ENCODE peak calls at places on chromosomes 6 and 20, in four cellular contexts. X is testis, L is neural progenitor cell, R is tibial artery. O is an unnamed sample.
A peak's percentile ranks its signal among the peaks of the same experiment; 100 is the strongest.

GRCh38 chr20:17749979-17750721 is 50.4 kb downstream of the BANF2 start:
- DNase-seq in X (no peak), L (peak; percentile 9), R (peak; percentile 67), O (no peak)

GRCh38 chr6:89679215-89680120 is 40.9 kb upstream of the LYRM2 start:
- DNase-seq in R (no peak), L (no peak), X (no peak), O (no peak)

GRCh38 chr6:132972971-132973370 is 158.6 kb downstream of the RPS12 start:
- DNase-seq in X (no peak), L (no peak), R (no peak), O (no peak)

GRCh38 chr6:68777956-68778355 is 142.9 kb downstream of the ADGRB3 start:
- DNase-seq in X (no peak), L (no peak), R (no peak), O (no peak)

GRCh38 chr6:17305219-17306001 is 24.2 kb downstream of the RBM24 start:
- DNase-seq in R (no peak), X (no peak), L (peak; percentile 55), O (peak; percentile 54)

GRCh38 chr6:125507987-125508655 is 206.4 kb upstream of the HDDC2 start:
- DNase-seq in L (no peak), X (no peak), R (no peak), O (no peak)

GRCh38 chr20:35135867-35136586 is 11.1 kb downstream of the EDEM2 start:
- DNase-seq in R (peak; percentile 86), X (no peak), L (no peak), O (no peak)

GRCh38 chr6:7697820-7698623 is 27.9 kb upstream of the BMP6 start:
- DNase-seq in R (peak; percentile 82), X (no peak), L (no peak), O (no peak)

GRCh38 chr20:24998121-24998520 is 5.6 kb upstream of the APMAP start:
- DNase-seq in R (peak; percentile 46), X (no peak), L (no peak), O (no peak)

GRCh38 chr6:90425161-90425641 is 128.6 kb upstream of the BACH2 start:
- DNase-seq in R (no peak), L (no peak), X (no peak), O (no peak)

GRCh38 chr6:170205126-170205525 is 85.8 kb downstream of the DLL1 start:
- DNase-seq in R (no peak), X (no peak), L (no peak), O (peak; percentile 21)

GRCh38 chr6:90384720-90385119 is 88.1 kb upstream of the BACH2 start:
- DNase-seq in R (no peak), X (no peak), L (peak; percentile 69), O (no peak)

GRCh38 chr6:100833972-100834574 is 47.1 kb downstream of the ASCC3 start:
- DNase-seq in X (no peak), L (no peak), R (no peak), O (no peak)

GRCh38 chr20:51457281-51457932 is 85.1 kb downstream of the NFATC2 start:
- DNase-seq in X (peak; percentile 28), R (peak; percentile 80), L (peak; percentile 20), O (no peak)

GRCh38 chr6:84758486-84758885 is 5.9 kb downstream of the TBX18 start:
- DNase-seq in L (no peak), R (no peak), X (no peak), O (no peak)

GRCh38 chr6:152723398-152723797 is 25.7 kb downstream of the MYCT1 start:
- DNase-seq in X (no peak), L (no peak), R (no peak), O (no peak)

GRCh38 chr20:32474009-32474716 is 111.0 kb downstream of the NOL4L start:
- DNase-seq in R (no peak), L (no peak), X (peak; percentile 48), O (no peak)

GRCh38 chr20:19789009-19789408 is 31.0 kb downstream of the RIN2 start:
- DNase-seq in R (no peak), X (no peak), L (peak; percentile 47), O (no peak)

GRCh38 chr20:37438464-37439222 is 82.4 kb upstream of the NNAT start:
- DNase-seq in L (no peak), X (no peak), R (no peak), O (peak; percentile 51)

DNA sequence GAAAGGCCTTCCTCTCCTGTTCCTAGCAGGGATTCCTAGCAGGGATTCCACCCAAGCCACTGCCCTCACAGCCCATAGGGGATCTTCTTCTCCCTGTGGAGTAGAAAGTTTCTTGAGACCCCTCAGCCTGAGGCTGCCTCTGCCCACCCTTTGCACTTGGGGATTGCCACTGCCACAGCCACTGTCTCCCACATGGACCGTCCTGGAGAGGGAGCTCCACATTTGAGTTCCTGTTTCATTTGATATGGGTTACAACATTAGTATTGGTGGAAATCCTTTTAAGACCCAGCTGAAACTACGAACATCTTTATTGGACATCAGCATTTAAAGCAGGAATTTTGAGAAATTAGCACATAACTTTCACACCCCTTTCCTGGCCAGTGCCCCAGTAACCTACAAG is 25.6 kb downstream of the HLA-G start:
- DNase-seq in R (no peak), X (no peak), L (no peak), O (no peak)
- H3K27me3 ChIP-seq in R (peaks cover 36% of the 10 kb centered on the region), X (no peaks in the 10 kb centered on the region), L (peaks cover 29% of the 10 kb centered on the region), O (peaks cover 41% of the 10 kb centered on the region)

GRCh38 chr20:41058007-41058673 is 29.5 kb downstream of the TOP1 start:
- DNase-seq in R (no peak), L (no peak), X (no peak), O (no peak)
- H3K27me3 ChIP-seq in R (no peaks in the 10 kb centered on the region), L (no peaks in the 10 kb centered on the region), X (no peaks in the 10 kb centered on the region), O (peaks cover 14% of the 10 kb centered on the region)

GRCh38 chr6:140230282-140230681 is 855.8 kb upstream of the CITED2 start:
- DNase-seq in R (no peak), X (no peak), L (no peak), O (no peak)
- H3K27me3 ChIP-seq in R (no peaks in the 10 kb centered on the region), X (no peaks in the 10 kb centered on the region), L (no peaks in the 10 kb centered on the region), O (no peaks in the 10 kb centered on the region)

DNA sequence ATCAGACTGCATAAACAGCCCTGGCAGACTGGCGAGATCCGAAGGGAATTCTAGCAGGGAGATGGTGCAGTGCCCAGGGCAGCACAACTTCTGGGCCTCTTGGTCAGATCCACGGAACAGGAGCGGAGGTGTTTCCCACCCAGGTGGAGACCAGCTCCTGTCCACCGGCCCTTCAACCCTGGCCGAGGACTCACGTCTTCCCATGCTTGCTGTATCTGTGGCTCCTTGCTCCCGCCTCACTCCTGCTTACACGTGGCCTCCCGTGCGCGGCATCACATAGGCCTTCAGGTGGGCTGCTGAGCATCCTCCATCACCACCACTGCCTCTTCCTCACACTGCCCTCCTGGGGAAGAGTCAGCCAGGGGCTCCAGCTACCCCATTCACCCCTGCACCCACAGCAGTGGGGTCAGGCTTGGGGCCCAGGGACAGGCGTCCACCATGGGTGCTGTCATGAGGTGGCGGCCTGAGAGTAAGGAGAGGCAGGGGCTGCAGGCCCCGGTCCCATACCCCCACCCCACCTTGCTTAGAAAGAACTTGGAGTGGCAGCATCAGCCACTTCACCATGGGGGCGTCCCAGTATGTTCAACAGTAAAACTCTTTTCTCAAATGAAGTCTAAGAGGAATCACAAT is 165.6 kb downstream of the GRM4 start:
- DNase-seq in X (no peak), L (no peak), R (peak; percentile 37), O (peak; percentile 32)
- H3K27me3 ChIP-seq in X (no peaks in the 10 kb centered on the region), L (peaks cover 21% of the 10 kb centered on the region), R (peaks cover 49% of the 10 kb centered on the region), O (peaks cover 18% of the 10 kb centered on the region)

GRCh38 chr20:49404461-49404860 is 78.0 kb downstream of the KCNB1 start:
- DNase-seq in L (no peak), X (no peak), R (no peak), O (no peak)

GRCh38 chr20:49405696-49406095 is 76.8 kb downstream of the KCNB1 start:
- DNase-seq in R (no peak), X (no peak), L (no peak), O (no peak)

GRCh38 chr20:49405062-49405683 is 77.3 kb downstream of the KCNB1 start:
- DNase-seq in L (peak; percentile 31), X (peak; percentile 62), R (no peak), O (no peak)

GRCh38 chr20:49408705-49409104 is 73.8 kb downstream of the KCNB1 start:
- DNase-seq in R (no peak), X (no peak), L (no peak), O (no peak)

GRCh38 chr20:49406666-49407065 is 75.8 kb downstream of the KCNB1 start:
- DNase-seq in R (no peak), X (no peak), L (no peak), O (no peak)
- H3K27me3 ChIP-seq in R (no peaks in the 10 kb centered on the region), X (no peaks in the 10 kb centered on the region), L (no peaks in the 10 kb centered on the region), O (no peaks in the 10 kb centered on the region)

DNA sequence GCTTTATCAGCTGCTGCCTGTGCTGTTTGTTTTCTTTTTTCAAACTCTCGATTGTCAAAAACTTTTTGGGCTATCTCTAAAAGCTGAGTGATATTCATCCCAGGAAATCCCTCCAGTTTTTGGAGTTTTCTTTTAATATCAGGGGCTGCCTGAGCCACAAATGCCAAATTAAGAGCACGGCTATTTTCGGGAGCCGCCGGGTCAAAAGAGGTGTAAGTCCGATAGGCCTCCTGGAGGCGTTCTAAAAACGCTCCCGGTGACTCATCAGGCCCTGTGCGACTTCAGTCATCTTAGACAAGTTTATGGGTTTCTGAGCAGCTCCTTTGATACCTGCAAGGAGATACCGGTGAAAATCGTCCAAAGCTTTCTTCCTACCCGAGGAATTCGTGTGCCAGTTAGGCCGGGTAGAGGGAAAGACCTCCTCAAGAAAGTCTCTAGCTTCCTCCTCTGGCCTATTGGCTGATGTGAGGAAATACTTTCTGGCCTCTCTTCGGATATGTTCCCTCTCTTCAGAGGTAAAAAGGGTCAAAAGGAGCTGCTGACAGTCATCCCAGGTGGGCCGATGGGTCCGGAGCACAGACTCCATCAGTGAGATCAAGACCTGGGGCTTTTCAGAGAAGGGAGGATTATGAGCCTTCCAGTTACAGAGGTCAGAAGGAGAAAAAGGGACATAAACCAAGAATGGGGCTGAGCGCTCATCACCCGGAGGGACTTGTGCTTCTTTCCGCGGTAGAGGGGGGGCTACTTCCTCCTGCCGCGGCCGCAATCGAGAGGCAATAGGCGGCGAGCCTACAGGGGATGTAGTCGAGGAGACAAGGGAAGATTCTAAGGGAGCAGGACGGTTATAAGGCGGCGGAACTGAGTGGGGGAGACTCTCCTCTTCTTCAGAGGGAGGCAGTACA is 151.1 kb downstream of the TRIM27 start:
- DNase-seq in R (no peak), X (no peak), L (peak; percentile 53), O (peak; percentile 72)
- H3K27me3 ChIP-seq in R (peaks cover 98% of the 10 kb centered on the region), X (peaks cover 3% of the 10 kb centered on the region), L (peaks cover 100% of the 10 kb centered on the region), O (peaks cover 89% of the 10 kb centered on the region)

DNA sequence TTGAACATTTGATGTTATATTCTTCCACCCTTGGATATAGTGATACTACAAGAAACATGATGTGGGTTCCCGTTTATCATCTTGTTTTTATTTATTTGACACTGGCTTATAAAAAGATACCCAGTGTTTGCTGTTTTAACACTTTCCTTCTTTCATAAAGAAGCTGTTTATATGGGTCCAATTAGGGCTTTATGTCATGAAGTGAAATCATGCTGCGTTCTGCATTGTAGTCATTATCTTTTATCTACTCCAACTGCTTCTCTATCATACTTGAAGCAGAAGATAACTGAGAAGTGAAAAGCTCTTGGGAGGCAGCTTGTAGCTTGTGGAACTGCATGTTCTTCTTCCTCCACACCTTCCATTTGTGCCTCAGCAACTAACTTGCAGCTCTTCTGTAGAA is 57.8 kb downstream of the GPX5 start:
- DNase-seq in R (no peak), L (no peak), X (no peak), O (no peak)
- H3K27me3 ChIP-seq in R (peaks cover 10% of the 10 kb centered on the region), L (no peaks in the 10 kb centered on the region), X (no peaks in the 10 kb centered on the region), O (peaks cover 19% of the 10 kb centered on the region)

DNA sequence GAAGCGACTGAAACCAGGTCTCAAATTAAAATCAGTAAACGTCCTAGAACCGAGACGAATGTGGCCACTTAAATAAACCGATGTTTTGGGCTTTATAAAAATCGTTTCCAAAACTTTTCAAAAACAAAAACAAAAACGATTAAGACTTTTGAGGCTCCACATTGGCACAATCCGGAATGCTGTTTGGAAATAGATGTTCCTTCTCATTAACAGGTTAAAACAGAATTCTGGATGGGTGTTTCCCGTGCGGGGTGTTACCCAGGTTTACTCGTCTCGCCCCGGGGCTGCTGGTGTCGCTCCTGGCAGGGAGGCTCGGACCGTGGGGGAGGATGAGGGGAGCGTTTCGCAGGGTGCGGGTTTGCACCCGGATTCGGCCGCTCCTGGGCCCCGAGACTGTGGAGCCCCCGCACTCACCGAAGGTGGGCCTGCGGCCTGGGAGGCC is 1.2 kb downstream of the GATA5 start:
- DNase-seq in R (no peak), L (no peak), X (no peak), O (no peak)
- H3K27me3 ChIP-seq in R (peaks cover 91% of the 10 kb centered on the region), L (peaks cover 79% of the 10 kb centered on the region), X (no peaks in the 10 kb centered on the region), O (peaks cover 65% of the 10 kb centered on the region)